ENCODE peak calls at places on chromosomes 13 and 19, in ten cellular contexts. U, J, E, F, T, Q, A, C, I and V are unnamed samples.

GRCh38 chr13:38685974-38686571 is 804 bp upstream of the FREM2 start:
- DNase-seq in C (no peak), U (peak; percentile 26), J (no peak), T (no peak), A (peak; percentile 40), E (no peak), F (no peak), Q (peak; percentile 79), I (no peak), V (peak; percentile 52)

GRCh38 chr13:23557733-23558132 is 12.5 kb upstream of the TNFRSF19 start:
- DNase-seq in C (no peak), I (no peak), U (no peak), A (no peak), J (no peak), E (no peak), F (no peak), T (no peak), Q (no peak), V (no peak)

GRCh38 chr19:51365211-51366049 is 758 bp downstream of the ETFB start:
- DNase-seq in E (peak; percentile 70), J (peak; percentile 30), T (no peak), F (peak; percentile 73), A (peak; percentile 49), Q (peak; percentile 70), C (peak; percentile 39), U (peak; percentile 60), I (no peak), V (peak; percentile 39)

GRCh38 chr13:41568990-41569387 is 111.6 kb downstream of the RGCC start:
- DNase-seq in J (no peak), U (no peak), T (no peak), C (peak; percentile 36), F (no peak), I (no peak), A (no peak), Q (no peak), E (no peak), V (no peak)

GRCh38 chr19:35030257-35031071 is at the start of gene SCN1B:
- DNase-seq in T (peak; percentile 48), C (peak; percentile 80), A (peak; percentile 62), I (no peak), Q (peak; percentile 83), E (peak; percentile 75), F (no peak), U (peak; percentile 60), J (peak; percentile 61), V (peak; percentile 79)

GRCh38 chr13:39451860-39452301 is 151.1 kb downstream of the LHFPL6 start:
- DNase-seq in E (peak; percentile 39), A (peak; percentile 33), T (no peak), Q (no peak), U (no peak), C (peak; percentile 46), J (peak; percentile 63), I (no peak), F (peak; percentile 77), V (no peak)

GRCh38 chr13:99086149-99086868 is 108.4 kb upstream of the DOCK9 start:
- DNase-seq in J (peak; percentile 32), I (no peak), Q (peak; percentile 81), U (peak; percentile 52), C (peak; percentile 38), F (peak; percentile 75), E (peak; percentile 58), T (peak; percentile 76), A (peak; percentile 61), V (peak; percentile 80)

GRCh38 chr13:70723732-70724131 is 615.5 kb upstream of the KLHL1 start:
- DNase-seq in A (no peak), Q (no peak), T (no peak), C (no peak), J (no peak), E (no peak), F (no peak), I (no peak), U (peak; percentile 42), V (peak; percentile 30)

GRCh38 chr13:95474992-95475391 is 77.5 kb upstream of the CLDN10 start:
- DNase-seq in E (no peak), J (no peak), T (no peak), C (no peak), F (no peak), I (no peak), Q (no peak), A (no peak), U (no peak), V (no peak)

GRCh38 chr13:27455331-27455855 is 5.0 kb upstream of the MTIF3 start:
- DNase-seq in I (no peak), E (no peak), F (no peak), A (no peak), J (no peak), C (no peak), U (no peak), Q (no peak), T (no peak), V (no peak)

DNA sequence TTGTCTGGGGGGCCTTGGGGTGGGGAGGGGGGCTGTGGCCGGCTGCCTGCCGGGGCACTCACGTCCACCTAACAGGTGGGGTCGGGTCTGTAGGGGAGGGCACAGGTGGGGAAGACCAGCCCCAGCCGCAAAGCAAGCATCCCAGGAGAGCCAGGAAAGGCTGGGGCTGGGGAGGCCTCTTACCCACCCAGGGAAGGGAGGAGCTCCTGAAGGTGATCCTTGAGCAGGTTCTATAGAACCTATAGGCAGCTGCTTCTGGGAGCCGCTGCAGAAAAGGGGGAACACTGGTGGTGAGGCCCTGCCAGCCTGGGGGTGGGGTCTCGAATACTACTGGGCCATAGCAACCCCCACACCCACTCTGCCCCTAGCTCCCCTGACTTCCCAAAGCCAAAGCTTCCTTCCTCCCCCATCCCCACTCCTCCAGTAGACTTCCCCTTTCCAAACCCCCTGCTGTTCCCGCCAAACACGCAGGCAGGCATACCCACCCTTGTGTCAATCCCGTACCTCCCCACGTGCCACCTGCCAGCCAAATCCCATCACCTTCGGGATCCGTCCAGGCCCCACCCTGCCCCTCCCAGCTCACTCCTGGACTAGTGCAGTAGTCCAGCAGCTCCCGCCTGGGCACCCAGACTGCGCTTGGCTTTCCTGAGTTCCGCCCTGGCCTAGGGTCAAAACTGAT is 5.6 kb downstream of the KLF16 start:
- DNase-seq in C (no peak), T (no peak), A (no peak), E (no peak), I (no peak), F (no peak), Q (no peak), U (no peak), J (no peak), V (no peak)
- H3K4me3 ChIP-seq in C (no peak overlapping the region), T (no peak overlapping the region), A (peak overlapping the region; percentile 59), E (peak overlapping the region; percentile 53), I (peak overlapping the region; percentile 35), F (peak overlapping the region; percentile 51), Q (no peak overlapping the region), U (no peak overlapping the region), J (peak overlapping the region; percentile 59), V (peak overlapping the region; percentile 44)

GRCh38 chr19:41553804-41554203 is 22.2 kb upstream of the CEACAM21 start:
- DNase-seq in I (no peak), F (no peak), E (no peak), J (no peak), Q (no peak), U (no peak), A (no peak), T (no peak), C (no peak), V (no peak)

GRCh38 chr19:41554902-41555301 is 21.1 kb upstream of the CEACAM21 start:
- DNase-seq in U (no peak), I (no peak), Q (no peak), E (no peak), F (no peak), T (peak; percentile 30), C (no peak), A (no peak), J (no peak), V (no peak)

GRCh38 chr19:41551711-41552110 is 24.3 kb upstream of the CEACAM21 start:
- DNase-seq in J (no peak), I (no peak), U (no peak), T (no peak), Q (no peak), F (no peak), C (no peak), A (no peak), E (no peak), V (no peak)

GRCh38 chr19:41551212-41551610 is 24.8 kb upstream of the CEACAM21 start:
- DNase-seq in F (peak; percentile 40), Q (no peak), J (no peak), I (no peak), T (no peak), A (no peak), E (no peak), U (no peak), C (no peak), V (no peak)

DNA sequence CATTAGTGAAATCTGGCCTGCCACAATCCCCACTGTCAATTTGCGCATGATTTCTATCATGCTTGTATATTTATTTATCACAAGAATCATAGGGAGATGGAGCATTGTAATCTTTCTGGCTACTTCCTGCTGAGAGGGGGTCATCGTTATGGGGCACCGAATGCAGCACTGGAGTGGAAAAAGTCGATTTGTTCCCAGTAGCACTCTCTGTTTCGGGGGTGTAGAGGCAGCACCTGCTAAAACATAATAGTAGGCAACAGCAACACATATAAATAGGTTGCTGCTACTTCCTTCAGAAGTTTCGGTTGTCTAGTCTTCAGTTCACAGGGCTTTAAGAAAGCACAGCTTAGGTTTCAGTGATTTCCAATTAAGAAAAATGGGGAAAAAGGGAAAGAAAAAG is 23.4 kb upstream of the CEACAM21 start:
- DNase-seq in T (no peak), Q (no peak), U (no peak), A (no peak), E (no peak), J (no peak), C (no peak), I (no peak), F (no peak), V (no peak)
- H3K4me3 ChIP-seq in T (peak overlapping the region; percentile 67), Q (no peak overlapping the region), U (no peak overlapping the region), A (no peak overlapping the region), E (no peak overlapping the region), J (no peak overlapping the region), C (no peak overlapping the region), I (no peak overlapping the region), F (no peak overlapping the region), V (no peak overlapping the region)

DNA sequence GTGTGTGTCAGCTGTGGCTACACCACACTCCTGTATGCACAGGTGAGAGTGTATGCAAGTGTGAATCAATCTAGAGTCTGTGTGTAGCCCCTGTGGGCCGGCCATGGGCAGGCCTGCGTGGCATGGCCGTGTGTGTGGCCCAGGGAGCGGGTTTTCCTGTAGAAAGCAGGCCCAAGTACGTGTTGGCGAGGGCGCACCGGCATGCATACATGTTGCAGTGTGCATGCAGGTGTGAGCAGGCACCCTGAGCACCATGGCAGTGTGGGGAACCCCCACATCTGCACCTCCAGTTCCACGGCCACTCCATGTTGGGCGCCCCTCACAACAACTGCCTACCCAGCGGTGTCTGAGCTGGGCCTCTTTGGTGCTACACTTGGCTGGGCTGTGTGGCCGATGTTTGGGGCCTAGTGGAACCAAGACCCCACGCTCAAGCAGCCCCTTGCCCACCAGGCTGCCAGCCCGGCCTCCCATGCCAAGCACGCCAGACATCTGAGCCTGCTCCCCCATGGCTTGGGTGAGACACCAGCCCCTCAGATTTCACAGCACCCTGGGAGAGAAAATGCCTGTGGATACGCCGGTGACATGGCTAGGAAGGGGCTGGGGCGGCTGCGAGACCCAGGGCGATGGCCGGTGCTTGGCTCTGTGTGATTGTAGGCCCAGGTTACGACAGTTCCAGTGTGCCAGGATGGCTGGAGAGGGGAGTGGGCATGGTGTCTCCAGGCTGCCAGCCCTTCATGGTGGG is 2.1 kb downstream of the NFIX start:
- DNase-seq in I (no peak), E (no peak), Q (no peak), F (no peak), U (no peak), T (no peak), C (peak; percentile 53), J (no peak), A (no peak), V (no peak)
- H3K4me3 ChIP-seq in I (no peak overlapping the region), E (peak overlapping the region; percentile 65), Q (no peak overlapping the region), F (peak overlapping the region; percentile 94), U (peak overlapping the region; percentile 98), T (no peak overlapping the region), C (peak overlapping the region; percentile 95), J (peak overlapping the region; percentile 87), A (peak overlapping the region; percentile 84), V (peak overlapping the region; percentile 65)

GRCh38 chr19:47158879-47159509 is 28.4 kb downstream of the SAE1 start:
- DNase-seq in J (no peak), C (no peak), T (peak; percentile 65), A (no peak), F (no peak), Q (no peak), I (no peak), U (no peak), E (no peak), V (peak; percentile 85)
- H3K4me3 ChIP-seq in J (no peak overlapping the region), C (no peak overlapping the region), T (peak overlapping the region; percentile 42), A (no peak overlapping the region), F (no peak overlapping the region), Q (no peak overlapping the region), I (no peak overlapping the region), U (no peak overlapping the region), E (no peak overlapping the region), V (no peak overlapping the region)